ENCODE peak calls at places on chromosome 2, in five cellular contexts. L, B, S, Z and Q are unnamed samples.

GRCh38 chr2:226754821-226755536 is 44.6 kb downstream of the IRS1 start:
- DNase-seq in L (no peak), B (no peak), S (no peak), Z (no peak), Q (no peak)

GRCh38 chr2:238892796-238893195 is 44.9 kb downstream of the TWIST2 start:
- DNase-seq in L (no peak), B (no peak), S (no peak), Z (no peak), Q (no peak)

GRCh38 chr2:127389778-127390435 is 2.1 kb upstream of the MAP3K2 start:
- DNase-seq in L (no peak), B (peak), S (no peak), Z (no peak), Q (no peak)

GRCh38 chr2:30188292-30188691 is 41.5 kb downstream of the YPEL5 start:
- DNase-seq in L (no peak), B (no peak), S (no peak), Z (no peak), Q (no peak)

GRCh38 chr2:70709746-70710145 is 58.3 kb downstream of the ADD2 start:
- DNase-seq in L (no peak), B (no peak), S (no peak), Z (no peak), Q (no peak)

GRCh38 chr2:128162266-128162665 is 71.3 kb downstream of the UGGT1 start:
- DNase-seq in L (no peak), B (no peak), S (peak), Z (no peak), Q (no peak)

GRCh38 chr2:168169097-168169745 is 78.2 kb downstream of the STK39 start:
- DNase-seq in L (no peak), B (no peak), S (no peak), Z (no peak), Q (no peak)

GRCh38 chr2:3617198-3617890 is 22.4 kb downstream of the COLEC11 start:
- DNase-seq in L (no peak), B (no peak), S (no peak), Z (no peak), Q (no peak)

GRCh38 chr2:100526868-100527267 is 35.9 kb upstream of the PDCL3 start:
- DNase-seq in L (no peak), B (no peak), S (no peak), Z (no peak), Q (no peak)

GRCh38 chr2:111167238-111168162 is 46.8 kb downstream of the BCL2L11 start:
- DNase-seq in L (no peak), B (no peak), S (no peak), Z (no peak), Q (no peak)

GRCh38 chr2:106165064-106165463 is 29.0 kb downstream of the UXS1 start:
- DNase-seq in L (no peak), B (no peak), S (no peak), Z (no peak), Q (no peak)

GRCh38 chr2:235144291-235144690 is 192.5 kb downstream of the SH3BP4 start:
- DNase-seq in L (no peak), B (no peak), S (no peak), Z (no peak), Q (no peak)

GRCh38 chr2:240629419-240629967 is 4.2 kb downstream of the GPR35 start:
- DNase-seq in L (no peak), B (no peak), S (no peak), Z (no peak), Q (no peak)

GRCh38 chr2:46873632-46874068 is 42.0 kb downstream of the MCFD2 start:
- DNase-seq in L (peak), B (no peak), S (peak), Z (peak), Q (no peak)